ENCODE peak calls at places on chromosomes 4 and X, in seven cellular contexts. One of them, this sample, is unnamed.

GRCh38 chr4:16694491-16695276 is 203.8 kb downstream of the LDB2 start:
- DNase-seq in GM12878: no peak
- DNase-seq in K562: no peak
- DNase-seq in SK-N-SH: no peak
- DNase-seq in HepG2: no peak
- DNase-seq in H1: peak; percentile 33
- DNase-seq in GM12891: no peak
- DNase-seq in this sample: no peak

GRCh38 chrX:50606300-50606950 is 135.8 kb upstream of the DGKK start:
- DNase-seq in GM12878: no peak
- DNase-seq in K562: no peak
- DNase-seq in SK-N-SH: no peak
- DNase-seq in HepG2: no peak
- DNase-seq in H1: no peak
- DNase-seq in GM12891: no peak
- DNase-seq in this sample: no peak

GRCh38 chrX:14832591-14832990 is 40.3 kb downstream of the FANCB start:
- DNase-seq in GM12878: no peak
- DNase-seq in K562: no peak
- DNase-seq in SK-N-SH: no peak
- DNase-seq in HepG2: no peak
- DNase-seq in H1: no peak
- DNase-seq in GM12891: no peak
- DNase-seq in this sample: no peak

GRCh38 chrX:67328496-67328895 is 215.3 kb upstream of the AR start:
- DNase-seq in GM12878: no peak
- DNase-seq in K562: no peak
- DNase-seq in SK-N-SH: no peak
- DNase-seq in HepG2: no peak
- DNase-seq in H1: no peak
- DNase-seq in GM12891: no peak
- DNase-seq in this sample: no peak

GRCh38 chr4:103097112-103097511 is 2.5 kb downstream of the BDH2 start:
- DNase-seq in GM12878: no peak
- DNase-seq in K562: no peak
- DNase-seq in SK-N-SH: no peak
- DNase-seq in HepG2: no peak
- DNase-seq in H1: no peak
- DNase-seq in GM12891: no peak
- DNase-seq in this sample: no peak

GRCh38 chrX:2707334-2707760 is 16.3 kb downstream of the CD99 start:
- DNase-seq in GM12878: peak; percentile 95
- DNase-seq in K562: no peak
- DNase-seq in SK-N-SH: peak; percentile 67
- DNase-seq in HepG2: peak; percentile 84
- DNase-seq in H1: peak; percentile 39
- DNase-seq in GM12891: peak; percentile 59
- DNase-seq in this sample: peak; percentile 52

GRCh38 chrX:3550160-3550765 is 163.2 kb downstream of the PRKX start:
- DNase-seq in GM12878: no peak
- DNase-seq in K562: peak; percentile 25
- DNase-seq in SK-N-SH: no peak
- DNase-seq in HepG2: no peak
- DNase-seq in H1: no peak
- DNase-seq in GM12891: no peak
- DNase-seq in this sample: no peak

GRCh38 chr4:151611960-151612359 is 148.8 kb downstream of the GATB start:
- DNase-seq in GM12878: no peak
- DNase-seq in K562: no peak
- DNase-seq in SK-N-SH: no peak
- DNase-seq in HepG2: no peak
- DNase-seq in H1: no peak
- DNase-seq in GM12891: no peak
- DNase-seq in this sample: no peak

GRCh38 chrX:19354625-19355024 is 10.9 kb downstream of the PDHA1 start:
- DNase-seq in GM12878: no peak
- DNase-seq in K562: no peak
- DNase-seq in SK-N-SH: no peak
- DNase-seq in HepG2: no peak
- DNase-seq in H1: no peak
- DNase-seq in GM12891: no peak
- DNase-seq in this sample: no peak

GRCh38 chr4:8607603-8608481 is 15.3 kb downstream of the CPZ start:
- DNase-seq in GM12878: no peak
- DNase-seq in K562: peak; percentile 80
- DNase-seq in SK-N-SH: peak; percentile 97
- DNase-seq in HepG2: no peak
- DNase-seq in H1: peak; percentile 21
- DNase-seq in GM12891: peak; percentile 83
- DNase-seq in this sample: peak; percentile 83

GRCh38 chrX:17376381-17377046 is 1.5 kb downstream of the NHS start:
- DNase-seq in GM12878: no peak
- DNase-seq in K562: no peak
- DNase-seq in SK-N-SH: no peak
- DNase-seq in HepG2: no peak
- DNase-seq in H1: no peak
- DNase-seq in GM12891: no peak
- DNase-seq in this sample: no peak

GRCh38 chr4:54855221-54855854 is 197.6 kb downstream of the KIT start:
- DNase-seq in GM12878: no peak
- DNase-seq in K562: no peak
- DNase-seq in SK-N-SH: peak; percentile 12
- DNase-seq in HepG2: no peak
- DNase-seq in H1: no peak
- DNase-seq in GM12891: no peak
- DNase-seq in this sample: no peak

GRCh38 chrX:39689374-39690104 is 408.2 kb downstream of the BCOR start:
- DNase-seq in GM12878: no peak
- DNase-seq in K562: no peak
- DNase-seq in SK-N-SH: peak; percentile 73
- DNase-seq in HepG2: no peak
- DNase-seq in H1: no peak
- DNase-seq in GM12891: no peak
- DNase-seq in this sample: no peak

GRCh38 chrX:68868316-68868715 is 39.5 kb downstream of the EFNB1 start:
- DNase-seq in GM12878: no peak
- DNase-seq in K562: no peak
- DNase-seq in SK-N-SH: no peak
- DNase-seq in HepG2: no peak
- DNase-seq in H1: no peak
- DNase-seq in GM12891: no peak
- DNase-seq in this sample: no peak

GRCh38 chr4:151407466-151408379 is 1.3 kb upstream of the FHIP1A start:
- DNase-seq in GM12878: peak; percentile 40
- DNase-seq in K562: no peak
- DNase-seq in SK-N-SH: peak; percentile 28
- DNase-seq in HepG2: no peak
- DNase-seq in H1: no peak
- DNase-seq in GM12891: peak; percentile 64
- DNase-seq in this sample: peak; percentile 54

GRCh38 chr4:17817027-17817426 is 6.2 kb downstream of the NCAPG start:
- DNase-seq in GM12878: peak; percentile 41
- DNase-seq in K562: no peak
- DNase-seq in SK-N-SH: peak; percentile 24
- DNase-seq in HepG2: peak; percentile 29
- DNase-seq in H1: no peak
- DNase-seq in GM12891: no peak
- DNase-seq in this sample: no peak

GRCh38 chrX:40755291-40756249 is 20.2 kb upstream of the MED14 start:
- DNase-seq in GM12878: no peak
- DNase-seq in K562: no peak
- DNase-seq in SK-N-SH: no peak
- DNase-seq in HepG2: no peak
- DNase-seq in H1: no peak
- DNase-seq in GM12891: no peak
- DNase-seq in this sample: no peak

GRCh38 chrX:110847334-110847733 is 51.7 kb upstream of the CHRDL1 start:
- DNase-seq in GM12878: peak; percentile 23
- DNase-seq in K562: peak; percentile 36
- DNase-seq in SK-N-SH: peak; percentile 54
- DNase-seq in HepG2: peak; percentile 32
- DNase-seq in H1: no peak
- DNase-seq in GM12891: no peak
- DNase-seq in this sample: no peak

GRCh38 chrX:11137543-11138139 is 26.5 kb downstream of the HCCS start:
- DNase-seq in GM12878: no peak
- DNase-seq in K562: no peak
- DNase-seq in SK-N-SH: peak; percentile 39
- DNase-seq in HepG2: peak; percentile 1
- DNase-seq in H1: no peak
- DNase-seq in GM12891: no peak
- DNase-seq in this sample: no peak

GRCh38 chr4:88583643-88584470 is 8.4 kb upstream of the HERC3 start:
- DNase-seq in GM12878: no peak
- DNase-seq in K562: no peak
- DNase-seq in SK-N-SH: no peak
- DNase-seq in HepG2: no peak
- DNase-seq in H1: no peak
- DNase-seq in GM12891: no peak
- DNase-seq in this sample: no peak

GRCh38 chr4:17770845-17771244 is 10.6 kb downstream of the FAM184B start:
- DNase-seq in GM12878: no peak
- DNase-seq in K562: no peak
- DNase-seq in SK-N-SH: no peak
- DNase-seq in HepG2: no peak
- DNase-seq in H1: no peak
- DNase-seq in GM12891: no peak
- DNase-seq in this sample: no peak

GRCh38 chrX:12874599-12874998 is 7.7 kb downstream of the TLR7 start:
- DNase-seq in GM12878: no peak
- DNase-seq in K562: no peak
- DNase-seq in SK-N-SH: no peak
- DNase-seq in HepG2: no peak
- DNase-seq in H1: no peak
- DNase-seq in GM12891: no peak
- DNase-seq in this sample: no peak

GRCh38 chrX:66000178-66000577 is 39.7 kb downstream of the VSIG4 start:
- DNase-seq in GM12878: no peak
- DNase-seq in K562: no peak
- DNase-seq in SK-N-SH: no peak
- DNase-seq in HepG2: no peak
- DNase-seq in H1: no peak
- DNase-seq in GM12891: no peak
- DNase-seq in this sample: no peak

GRCh38 chr4:41380758-41381157 is 124.0 kb downstream of the UCHL1 start:
- DNase-seq in GM12878: no peak
- DNase-seq in K562: no peak
- DNase-seq in SK-N-SH: no peak
- DNase-seq in HepG2: no peak
- DNase-seq in H1: no peak
- DNase-seq in GM12891: no peak
- DNase-seq in this sample: no peak

GRCh38 chr4:41384992-41385391 is 128.3 kb downstream of the UCHL1 start:
- DNase-seq in GM12878: no peak
- DNase-seq in K562: peak; percentile 8
- DNase-seq in SK-N-SH: peak; percentile 61
- DNase-seq in HepG2: no peak
- DNase-seq in H1: no peak
- DNase-seq in GM12891: no peak
- DNase-seq in this sample: no peak

GRCh38 chr4:41389356-41389755 is 132.6 kb downstream of the UCHL1 start:
- DNase-seq in GM12878: no peak
- DNase-seq in K562: no peak
- DNase-seq in SK-N-SH: no peak
- DNase-seq in HepG2: no peak
- DNase-seq in H1: no peak
- DNase-seq in GM12891: no peak
- DNase-seq in this sample: no peak

GRCh38 chr4:41381384-41381783 is 124.7 kb downstream of the UCHL1 start:
- DNase-seq in GM12878: no peak
- DNase-seq in K562: no peak
- DNase-seq in SK-N-SH: no peak
- DNase-seq in HepG2: no peak
- DNase-seq in H1: no peak
- DNase-seq in GM12891: no peak
- DNase-seq in this sample: no peak

DNA sequence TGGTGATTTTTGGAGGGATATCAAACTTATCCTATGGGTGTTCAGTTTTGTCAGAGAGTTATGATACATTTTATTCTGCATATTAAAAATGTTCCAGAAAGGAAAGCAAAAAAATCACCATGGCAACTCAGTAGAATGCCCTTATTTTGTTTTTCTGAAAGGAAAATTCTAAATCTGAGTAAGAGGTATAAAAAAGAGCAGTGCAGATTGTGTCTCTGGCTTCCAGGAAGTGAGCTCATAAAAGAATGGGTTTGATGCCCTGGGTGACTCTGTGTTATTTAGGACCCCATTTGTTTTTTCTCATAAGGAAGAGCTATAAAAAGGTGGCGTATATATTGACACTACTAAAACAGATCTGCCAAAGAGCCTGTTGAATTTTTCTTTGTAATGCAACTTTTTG is 128.8 kb downstream of the UCHL1 start:
- DNase-seq in GM12878: no peak
- DNase-seq in K562: no peak
- DNase-seq in SK-N-SH: no peak
- DNase-seq in HepG2: no peak
- DNase-seq in H1: no peak
- DNase-seq in GM12891: no peak
- DNase-seq in this sample: no peak
- TF ChIP-seq TAF1 in GM12878: no peak
- TF ChIP-seq TAF1 in K562: no peak
- TF ChIP-seq TAF1 in SK-N-SH: no peak
- TF ChIP-seq TAF1 in HepG2: no peak
- TF ChIP-seq TAF1 in H1: no peak
- TF ChIP-seq TAF1 in GM12891: no peak
- TF ChIP-seq TAF1 in this sample: no peak

DNA sequence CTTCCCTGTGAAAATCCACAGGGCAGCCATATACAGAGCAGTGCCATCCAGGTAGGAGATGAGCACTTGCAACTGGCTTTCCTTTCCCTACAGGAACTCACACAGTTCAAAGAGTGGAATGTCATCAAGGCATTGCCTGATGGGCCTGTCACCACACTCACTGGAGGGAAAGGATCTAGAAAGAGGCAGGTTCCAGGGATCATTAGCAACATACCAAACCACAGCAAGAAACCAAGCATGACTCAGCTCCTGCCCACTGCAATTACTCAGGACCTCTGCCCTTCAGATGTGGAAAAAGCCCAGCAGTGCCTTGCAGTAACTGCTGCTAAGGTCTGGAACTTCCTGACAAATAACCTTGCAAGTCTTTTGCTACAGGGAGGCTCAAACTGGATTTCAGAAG is 101.2 kb downstream of the ZNF674 start:
- DNase-seq in GM12878: no peak
- DNase-seq in K562: peak; percentile 4
- DNase-seq in SK-N-SH: no peak
- DNase-seq in HepG2: peak; percentile 40
- DNase-seq in H1: no peak
- DNase-seq in GM12891: no peak
- DNase-seq in this sample: no peak
- TF ChIP-seq POLR2AphosphoS5 in GM12878: no peak
- TF ChIP-seq POLR2AphosphoS5 in K562: no peak
- TF ChIP-seq POLR2AphosphoS5 in SK-N-SH: no peak
- TF ChIP-seq POLR2AphosphoS5 in HepG2: no peak
- TF ChIP-seq POLR2AphosphoS5 in H1: no peak
- TF ChIP-seq POLR2AphosphoS5 in GM12891: no peak
- TF ChIP-seq POLR2AphosphoS5 in this sample: no peak

GRCh38 chr4:173046818-173047217 is 121.8 kb upstream of the GALNT7 start:
- DNase-seq in GM12878: no peak
- DNase-seq in K562: no peak
- DNase-seq in SK-N-SH: no peak
- DNase-seq in HepG2: no peak
- DNase-seq in H1: no peak
- DNase-seq in GM12891: no peak
- DNase-seq in this sample: no peak
- TF ChIP-seq TAF1 in GM12878: no peak
- TF ChIP-seq TAF1 in K562: no peak
- TF ChIP-seq TAF1 in SK-N-SH: no peak
- TF ChIP-seq TAF1 in HepG2: no peak
- TF ChIP-seq TAF1 in H1: no peak
- TF ChIP-seq TAF1 in GM12891: no peak
- TF ChIP-seq TAF1 in this sample: no peak

GRCh38 chrX:136251042-136251991 is at the start of gene MAP7D3:
- DNase-seq in GM12878: no peak
- DNase-seq in K562: peak; percentile 88
- DNase-seq in SK-N-SH: peak; percentile 91
- DNase-seq in HepG2: no peak
- DNase-seq in H1: peak; percentile 27
- DNase-seq in GM12891: peak; percentile 67
- DNase-seq in this sample: peak; percentile 62
- TF ChIP-seq POLR2AphosphoS5 in GM12878: peak; percentile 38
- TF ChIP-seq POLR2AphosphoS5 in K562: no peak
- TF ChIP-seq POLR2AphosphoS5 in SK-N-SH: peak; percentile 49
- TF ChIP-seq POLR2AphosphoS5 in HepG2: no peak
- TF ChIP-seq POLR2AphosphoS5 in H1: peak; percentile 75
- TF ChIP-seq POLR2AphosphoS5 in GM12891: peak; percentile 32
- TF ChIP-seq POLR2AphosphoS5 in this sample: peak; percentile 45